ENCODE peak calls at places on chromosomes 4 and X, in nine cellular contexts. Z is suprapubic skin, A is HepG2, N is tibial nerve, H is ovary, B is upper lobe of left lung, E is A549, S is esophagus muscularis mucosa, P is SK-N-SH. R is an unnamed sample.
A peak's percentile ranks its signal among the peaks of the same experiment; 100 is the strongest.

GRCh38 chrX:4787971-4788370 is 1074.5 kb upstream of the PRKX start:
- DNase-seq in Z (no peak), A (no peak), B (no peak), N (no peak), H (no peak), S (no peak), E (peak; percentile 23), P (no peak), R (no peak)

GRCh38 chr4:118894034-118894433 is 5.4 kb downstream of the SYNPO2 start:
- DNase-seq in P (no peak), Z (no peak), S (no peak), N (no peak), B (no peak), A (no peak), E (no peak), H (no peak), R (no peak)

GRCh38 chr4:81491943-81492342 is 20.2 kb upstream of the RASGEF1B start:
- DNase-seq in N (no peak), P (no peak), A (no peak), S (no peak), B (no peak), Z (no peak), H (no peak), E (no peak), R (no peak)

GRCh38 chr4:1342003-1342402 is 5.0 kb upstream of the UVSSA start:
- DNase-seq in P (no peak), B (no peak), S (no peak), A (no peak), E (no peak), H (no peak), N (no peak), Z (no peak), R (no peak)

GRCh38 chr4:168483786-168484185 is 3.5 kb upstream of the DDX60L start:
- DNase-seq in Z (no peak), S (no peak), H (no peak), E (no peak), P (no peak), B (no peak), A (no peak), N (no peak), R (no peak)

GRCh38 chr4:184370711-184371389 is 103.5 kb downstream of the IRF2 start:
- DNase-seq in A (no peak), E (no peak), S (no peak), Z (no peak), N (no peak), P (no peak), H (peak; percentile 61), B (no peak), R (no peak)

GRCh38 chr4:81622474-81623198 is 150.9 kb upstream of the RASGEF1B start:
- DNase-seq in E (no peak), B (no peak), N (no peak), A (peak; percentile 44), Z (no peak), S (no peak), P (no peak), H (no peak), R (no peak)

GRCh38 chr4:137363496-137363895 is 168.8 kb downstream of the PCDH18 start:
- DNase-seq in E (no peak), A (no peak), Z (no peak), N (no peak), B (no peak), P (no peak), S (no peak), H (no peak), R (no peak)

GRCh38 chr4:69054578-69055200 is 41.6 kb upstream of the UGT2B7 start:
- DNase-seq in H (no peak), E (peak; percentile 63), P (no peak), S (no peak), B (no peak), Z (no peak), A (peak; percentile 66), N (no peak), R (no peak)

GRCh38 chr4:17059192-17059634 is 160.8 kb upstream of the LDB2 start:
- DNase-seq in B (no peak), Z (no peak), A (no peak), P (peak; percentile 43), H (peak; percentile 28), E (no peak), N (peak; percentile 12), S (peak; percentile 74), R (no peak)

GRCh38 chrX:100979881-100980607 is 10.5 kb downstream of the ARL13A start:
- DNase-seq in A (peak; percentile 24), P (no peak), S (no peak), B (no peak), E (peak; percentile 8), H (no peak), Z (no peak), N (no peak), R (no peak)

GRCh38 chrX:46165411-46165810 is 379.8 kb downstream of the ZNF674 start:
- DNase-seq in A (no peak), B (no peak), N (no peak), P (no peak), H (no peak), Z (no peak), S (no peak), E (no peak), R (no peak)

GRCh38 chr4:125547842-125548241 is 233.1 kb downstream of the FAT4 start:
- DNase-seq in P (no peak), N (no peak), S (no peak), A (no peak), B (no peak), Z (no peak), E (no peak), H (no peak), R (no peak)

GRCh38 chr4:147837435-147837834 is 105.5 kb downstream of the ARHGAP10 start:
- DNase-seq in B (no peak), P (no peak), E (peak; percentile 58), A (peak; percentile 6), N (no peak), Z (no peak), H (no peak), S (no peak), R (no peak)

GRCh38 chr4:48270516-48270897 is 869 bp upstream of the TEC start:
- DNase-seq in Z (no peak), P (no peak), E (peak; percentile 1), A (no peak), H (no peak), S (no peak), B (no peak), N (no peak), R (no peak)

GRCh38 chr4:48271626-48272025 is 2.0 kb upstream of the TEC start:
- DNase-seq in B (no peak), E (no peak), S (no peak), A (no peak), H (no peak), Z (no peak), N (no peak), P (no peak), R (no peak)

GRCh38 chr4:48271048-48271452 is 1.4 kb upstream of the TEC start:
- DNase-seq in Z (no peak), P (no peak), S (no peak), B (no peak), E (no peak), N (no peak), A (no peak), H (no peak), R (no peak)

GRCh38 chr4:48275694-48276093 is 6.1 kb upstream of the TEC start:
- DNase-seq in P (no peak), E (no peak), N (no peak), S (no peak), H (no peak), A (no peak), Z (no peak), B (no peak), R (no peak)

GRCh38 chr4:48275247-48275646 is 5.6 kb upstream of the TEC start:
- DNase-seq in B (no peak), H (no peak), Z (no peak), N (no peak), S (no peak), E (peak; percentile 53), P (no peak), A (peak; percentile 15), R (no peak)
- TF ChIP-seq CTCF in B (peak; percentile 24), H (no peak), Z (peak; percentile 36), N (peak; percentile 13), S (peak; percentile 26), E (peak; percentile 32), P (peak; percentile 66), A (peak; percentile 44), R (no peak)

DNA sequence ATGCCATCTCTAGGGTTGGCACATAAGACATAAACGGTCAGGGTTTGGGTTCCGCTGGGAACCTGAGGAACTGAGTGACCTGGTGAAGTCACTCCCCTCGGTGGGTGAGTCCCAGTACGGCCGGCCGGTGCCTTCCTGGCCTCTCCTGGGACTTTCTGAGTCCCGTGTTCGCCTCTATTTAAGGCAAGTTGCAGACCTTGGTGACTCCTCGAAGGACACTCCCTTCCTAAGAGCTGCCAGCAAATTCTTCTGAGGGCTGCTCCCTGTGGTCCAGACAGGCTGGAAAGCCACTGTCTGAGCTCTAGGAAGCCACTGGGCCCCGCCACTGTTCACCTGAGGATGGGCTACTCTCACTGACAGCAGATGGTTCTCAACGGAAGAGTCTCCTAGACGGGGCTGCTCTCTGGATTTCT is 16.0 kb downstream of the CTAG1A start:
- DNase-seq in E (no peak), Z (no peak), N (no peak), P (no peak), A (no peak), S (no peak), H (no peak), B (peak; percentile 21), R (no peak)
- H3K4me1 ChIP-seq in E (peaks cover 12% of the 10 kb centered on the region), Z (peaks cover 14% of the 10 kb centered on the region), N (no peaks in the 10 kb centered on the region), P (no peaks in the 10 kb centered on the region), A (no peaks in the 10 kb centered on the region), S (peaks cover 3% of the 10 kb centered on the region), H (no peaks in the 10 kb centered on the region), B (no peaks in the 10 kb centered on the region), R (no peaks in the 10 kb centered on the region)

DNA sequence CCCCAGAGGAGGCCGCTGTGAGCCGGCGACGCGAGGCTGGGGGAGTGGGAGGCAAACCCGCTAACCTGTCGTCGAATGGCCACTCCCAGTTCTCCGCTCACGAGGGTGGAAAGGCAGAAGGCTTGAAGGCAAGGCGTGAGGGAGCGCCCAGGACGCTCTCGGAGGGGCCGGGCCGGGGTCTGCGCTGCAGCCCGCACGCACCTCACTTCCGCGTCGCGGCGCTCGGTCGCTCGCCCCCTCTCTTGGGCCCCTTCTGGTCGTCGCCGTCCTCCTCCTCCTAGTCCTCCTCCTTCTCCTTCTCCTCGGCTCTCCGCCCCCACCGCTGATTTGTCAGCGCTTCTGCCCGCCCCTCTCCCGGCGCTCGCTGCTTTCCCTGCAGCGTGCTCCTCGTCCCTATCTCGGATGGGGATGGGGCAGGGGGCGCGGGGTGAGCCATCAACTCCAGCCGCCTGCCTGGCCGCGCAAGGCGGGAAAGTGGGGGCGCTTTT is at the start of gene SNCA:
- DNase-seq in Z (peak; percentile 81), N (peak; percentile 37), S (no peak), H (peak; percentile 84), P (peak; percentile 90), B (peak; percentile 87), A (no peak), E (peak; percentile 26), R (peak; percentile 46)
- TF ChIP-seq EP300 in Z (no peak), N (no peak), S (no peak), H (no peak), P (no peak), B (no peak), A (no peak), E (no peak), R (no peak)

GRCh38 chr4:83454626-83455025 is 997 bp downstream of the HELQ start:
- DNase-seq in P (no peak), A (no peak), B (no peak), N (no peak), Z (no peak), S (no peak), H (no peak), E (no peak), R (no peak)

GRCh38 chr4:83456184-83456501 is 285 bp downstream of the MRPS18C start:
- DNase-seq in B (no peak), N (no peak), H (no peak), P (no peak), E (no peak), S (no peak), A (no peak), Z (no peak), R (no peak)

GRCh38 chr4:83455300-83456183 is at the start of the genes HELQ and MRPS18C:
- DNase-seq in P (peak; percentile 90), E (peak; percentile 98), H (peak; percentile 97), S (peak; percentile 99), N (peak; percentile 98), Z (peak; percentile 99), B (peak; percentile 88), A (peak; percentile 99), R (peak; percentile 96)
- TF ChIP-seq CTCF in P (peak; percentile 39), E (no peak), H (no peak), S (peak; percentile 14), N (peak; percentile 21), Z (no peak), B (no peak), A (peak; percentile 29), R (no peak)

R was measured in stomach.